ENCODE peak calls at places on chromosome 11, in four cellular contexts. D, H, N and Z are unnamed samples.

GRCh38 chr11:12585861-12586260 is 88.4 kb upstream of the TEAD1 start:
- DNase-seq in H (no peak), D (no peak), N (no peak), Z (no peak)

GRCh38 chr11:73152086-73152853 is 10.2 kb upstream of the FCHSD2 start:
- DNase-seq in D (no peak), H (no peak), N (no peak), Z (no peak)

GRCh38 chr11:131723088-131723487 is 352.7 kb downstream of the NTM start:
- DNase-seq in D (no peak), H (no peak), N (no peak), Z (no peak)

GRCh38 chr11:15911377-15912044 is 444.8 kb downstream of the SOX6 start:
- DNase-seq in N (no peak), H (no peak), D (no peak), Z (no peak)

GRCh38 chr11:6481924-6482275 is 599 bp downstream of the TIMM10B start:
- DNase-seq in H (no peak), D (no peak), N (no peak), Z (no peak)

GRCh38 chr11:85685820-85686459 is at the start of gene CCDC89:
- DNase-seq in H (no peak), D (peak), N (peak), Z (peak)

GRCh38 chr11:62732830-62733229 is 4.5 kb downstream of the TTC9C start:
- DNase-seq in D (no peak), H (no peak), N (no peak), Z (peak)

GRCh38 chr11:37710031-37710430 is 1112.0 kb upstream of the RAG2 start:
- DNase-seq in N (no peak), H (no peak), D (no peak), Z (no peak)

GRCh38 chr11:34890812-34891211 is 25.4 kb downstream of the APIP start:
- DNase-seq in D (peak), H (no peak), N (peak), Z (peak)

GRCh38 chr11:60924110-60924905 is at the start of gene TMEM132A:
- DNase-seq in H (no peak), N (peak), D (peak), Z (peak)

GRCh38 chr11:64449381-64450167 is 90.6 kb downstream of the RPS6KA4 start:
- DNase-seq in N (peak), D (peak), H (peak), Z (peak)
- TF ChIP-seq CHD2 in N (no peak), D (peak), H (no peak), Z (no peak)

GRCh38 chr11:58395581-58395980 is 11.1 kb downstream of the OR5B3 start:
- DNase-seq in N (no peak), D (no peak), H (no peak), Z (no peak)

GRCh38 chr11:58392741-58393140 is 13.9 kb downstream of the OR5B3 start:
- DNase-seq in N (no peak), D (no peak), H (no peak), Z (peak)

GRCh38 chr11:58391879-58392278 is 14.8 kb downstream of the OR5B3 start:
- DNase-seq in D (no peak), N (no peak), H (no peak), Z (no peak)

GRCh38 chr11:58390551-58391063 is 16.1 kb downstream of the OR5B3 start:
- DNase-seq in H (no peak), D (no peak), N (no peak), Z (no peak)

GRCh38 chr11:58394195-58394594 is 12.5 kb downstream of the OR5B3 start:
- DNase-seq in H (no peak), N (no peak), D (no peak), Z (peak)
- H3K4me2 ChIP-seq in H (no peak), N (no peak), D (no peak), Z (no peak)

GRCh38 chr11:102926517-102926916 is 29.0 kb downstream of the MMP13 start:
- DNase-seq in H (no peak), N (no peak), D (no peak), Z (no peak)
- TF ChIP-seq FOXM1 in H (no peak), N (no peak), D (no peak), Z (no peak)

DNA sequence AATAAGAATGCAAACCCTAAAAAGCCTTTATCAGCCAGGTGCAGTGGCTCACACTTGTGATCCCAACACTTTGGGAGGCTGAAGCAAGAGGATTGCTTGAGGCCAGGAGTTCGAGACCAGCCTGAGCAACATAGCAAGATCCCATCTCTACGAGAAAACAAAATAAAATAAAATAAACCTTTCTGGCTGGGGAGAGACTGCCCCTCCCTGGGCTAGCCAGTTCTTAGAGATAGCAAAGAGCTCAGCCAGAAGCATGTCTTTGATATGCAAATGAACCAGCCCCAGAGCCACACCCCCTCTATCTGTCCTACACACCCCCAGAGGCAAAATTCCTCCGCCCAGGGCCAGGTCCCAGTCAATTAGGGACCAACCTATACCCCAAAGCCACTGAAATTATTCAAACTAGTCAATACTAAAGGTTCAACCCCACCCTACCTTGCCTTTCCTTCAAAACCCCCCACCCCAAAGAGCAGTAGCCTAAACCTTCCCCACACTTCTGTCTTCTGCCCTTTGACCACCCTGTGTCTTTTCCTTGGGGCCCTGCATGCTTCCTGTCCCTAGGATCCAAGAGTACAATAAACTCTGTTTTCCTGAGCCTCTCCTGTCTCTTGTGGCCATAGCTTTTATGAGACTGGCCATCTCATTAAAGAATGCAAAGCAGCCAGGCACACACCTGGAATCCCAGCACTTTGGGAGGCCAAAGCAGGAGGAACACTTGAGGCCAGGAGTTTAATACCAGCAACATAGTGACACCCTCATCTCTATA is 37.3 kb upstream of the CXCR5 start:
- DNase-seq in D (no peak), H (no peak), N (peak), Z (no peak)
- TF ChIP-seq CHD2 in D (no peak), H (no peak), N (no peak), Z (no peak)

GRCh38 chr11:110032257-110032656 is 60.9 kb upstream of the ZC3H12C start:
- DNase-seq in D (no peak), N (no peak), H (no peak), Z (no peak)
- H3K4me2 ChIP-seq in D (peak), N (no peak), H (no peak), Z (no peak)

GRCh38 chr11:133945087-133945974 is 11.4 kb downstream of the IGSF9B start:
- DNase-seq in N (no peak), D (peak), H (no peak), Z (no peak)
- TF ChIP-seq FOXM1 in N (no peak), D (no peak), H (no peak), Z (no peak)

DNA sequence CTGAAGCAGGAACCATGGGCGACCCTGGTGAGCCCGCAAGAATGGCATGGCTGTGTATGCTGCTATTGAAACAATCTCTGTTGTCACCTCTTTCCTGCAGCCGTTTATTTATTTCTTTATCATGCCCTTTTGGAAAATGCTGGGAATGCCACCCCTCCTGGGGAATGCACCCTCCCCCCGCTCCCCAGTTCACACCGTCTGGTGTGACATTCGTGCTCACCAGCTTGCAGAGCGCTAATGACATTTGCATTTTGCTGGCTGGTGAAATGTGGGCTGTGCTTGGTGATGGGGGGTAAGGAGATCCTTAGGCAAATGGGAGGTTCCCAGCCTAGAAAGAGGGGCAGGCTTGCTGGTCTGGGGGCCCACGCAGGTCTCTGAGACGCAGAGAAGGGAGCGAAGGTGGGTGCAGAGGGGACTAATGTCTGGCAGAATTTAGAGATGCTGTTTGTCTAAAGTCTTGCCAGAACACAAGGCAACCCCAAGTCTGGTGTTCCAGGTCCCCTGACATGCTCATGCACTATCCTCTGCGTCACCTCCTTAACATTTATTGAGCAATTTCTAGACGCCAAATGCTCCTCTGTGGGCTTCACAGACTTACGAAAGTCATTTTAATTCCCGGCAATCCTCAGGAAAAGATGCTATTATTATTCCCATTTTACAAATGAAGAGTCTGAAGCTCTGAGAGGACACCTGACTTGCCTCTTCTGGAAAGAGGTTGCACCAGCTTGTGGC is 91.7 kb downstream of the TP53I11 start:
- DNase-seq in D (no peak), N (no peak), H (no peak), Z (no peak)
- TF ChIP-seq CHD2 in D (no peak), N (no peak), H (no peak), Z (no peak)

DNA sequence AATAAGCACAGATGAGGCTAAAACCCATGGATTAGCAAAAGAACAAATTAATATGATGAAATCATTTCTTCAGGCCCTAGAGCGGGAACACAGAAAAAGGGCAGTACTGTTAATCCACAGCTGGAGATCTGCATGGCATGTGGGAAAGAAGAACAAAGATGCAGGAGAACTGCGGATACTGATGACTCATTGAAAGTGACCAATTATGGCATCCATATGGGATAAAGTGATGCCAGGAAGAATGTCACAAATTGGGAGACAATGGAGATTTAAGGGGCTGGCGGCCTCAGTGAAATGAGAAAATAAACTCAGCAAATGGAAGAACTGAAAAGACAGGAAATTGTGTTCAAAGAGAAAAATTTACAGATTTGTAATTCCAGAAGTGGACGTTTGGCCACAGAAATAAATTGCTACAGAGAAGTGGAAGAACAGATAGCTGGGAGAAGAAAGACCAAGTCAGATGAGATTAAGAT is 39.4 kb downstream of the SIK3 start:
- DNase-seq in D (peak), N (no peak), H (no peak), Z (no peak)
- H3K4me2 ChIP-seq in D (peak), N (no peak), H (peak), Z (no peak)

DNA sequence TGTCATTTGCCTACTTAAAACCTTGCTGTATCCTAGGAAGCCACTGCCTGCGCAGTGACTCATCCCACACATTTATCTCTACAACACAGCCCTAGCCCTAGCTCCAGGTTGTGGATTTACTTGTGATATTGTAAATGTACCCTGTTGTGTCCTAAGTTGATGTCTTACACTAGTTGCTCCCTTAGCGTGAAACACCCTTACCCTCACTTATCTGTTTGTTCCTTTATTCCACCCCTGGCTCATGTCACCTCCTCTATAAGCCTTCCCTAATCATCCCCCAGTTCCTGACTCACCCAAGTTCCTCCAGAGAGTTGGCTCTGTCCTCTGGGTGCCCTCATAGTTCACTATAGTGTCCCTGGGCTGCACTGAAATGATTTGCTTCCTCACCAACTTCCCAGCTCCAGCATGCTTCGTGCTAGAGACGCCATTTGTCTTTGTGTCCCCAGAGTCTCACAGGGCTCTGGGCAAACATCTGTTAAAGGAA is 431.8 kb upstream of the FAT3 start:
- DNase-seq in N (peak), H (no peak), D (no peak), Z (no peak)
- TF ChIP-seq FOXM1 in N (peak), H (no peak), D (no peak), Z (no peak)